ENCODE peak calls at places on chromosomes 3 and 15, in four cellular contexts. U, C, P and T are unnamed samples.

GRCh38 chr15:67779160-67780111 is 45.9 kb upstream of the SKOR1 start:
- DNase-seq in U (no peak), C (no peak), P (no peak), T (no peak)

GRCh38 chr3:198043149-198043548 is 83.1 kb downstream of the LMLN start:
- DNase-seq in U (no peak), C (no peak), P (no peak), T (no peak)

GRCh38 chr3:186361612-186362408 is at the start of gene DGKG:
- DNase-seq in U (no peak), C (peak), P (no peak), T (peak)

GRCh38 chr3:9945358-9945757 is 6.8 kb downstream of the PRRT3 start:
- DNase-seq in U (no peak), C (no peak), P (no peak), T (no peak)

GRCh38 chr3:72661115-72661457 is 187.2 kb downstream of the SHQ1 start:
- DNase-seq in U (peak), C (no peak), P (no peak), T (no peak)

GRCh38 chr15:85527907-85528306 is 147.5 kb downstream of the AKAP13 start:
- DNase-seq in U (peak), C (no peak), P (peak), T (no peak)

GRCh38 chr3:134605506-134605905 is 45.3 kb downstream of the KY start:
- DNase-seq in U (no peak), C (no peak), P (no peak), T (no peak)

GRCh38 chr3:189714991-189715961 is 84.1 kb downstream of the TP63 start:
- DNase-seq in U (peak), C (no peak), P (peak), T (no peak)

GRCh38 chr3:177538743-177539730 is 341.8 kb upstream of the TBL1XR1 start:
- DNase-seq in U (peak), C (no peak), P (peak), T (no peak)

GRCh38 chr3:51190199-51190598 is 194.9 kb upstream of the MANF start:
- DNase-seq in U (no peak), C (no peak), P (no peak), T (no peak)
- H4K91ac ChIP-seq in U (no peak), C (no peak), P (no peak), T (no peak)

GRCh38 chr15:96262097-96262496 is 68.4 kb upstream of the NR2F2 start:
- DNase-seq in U (peak), C (no peak), P (no peak), T (no peak)
- H4K91ac ChIP-seq in U (no peak), C (no peak), P (no peak), T (no peak)

DNA sequence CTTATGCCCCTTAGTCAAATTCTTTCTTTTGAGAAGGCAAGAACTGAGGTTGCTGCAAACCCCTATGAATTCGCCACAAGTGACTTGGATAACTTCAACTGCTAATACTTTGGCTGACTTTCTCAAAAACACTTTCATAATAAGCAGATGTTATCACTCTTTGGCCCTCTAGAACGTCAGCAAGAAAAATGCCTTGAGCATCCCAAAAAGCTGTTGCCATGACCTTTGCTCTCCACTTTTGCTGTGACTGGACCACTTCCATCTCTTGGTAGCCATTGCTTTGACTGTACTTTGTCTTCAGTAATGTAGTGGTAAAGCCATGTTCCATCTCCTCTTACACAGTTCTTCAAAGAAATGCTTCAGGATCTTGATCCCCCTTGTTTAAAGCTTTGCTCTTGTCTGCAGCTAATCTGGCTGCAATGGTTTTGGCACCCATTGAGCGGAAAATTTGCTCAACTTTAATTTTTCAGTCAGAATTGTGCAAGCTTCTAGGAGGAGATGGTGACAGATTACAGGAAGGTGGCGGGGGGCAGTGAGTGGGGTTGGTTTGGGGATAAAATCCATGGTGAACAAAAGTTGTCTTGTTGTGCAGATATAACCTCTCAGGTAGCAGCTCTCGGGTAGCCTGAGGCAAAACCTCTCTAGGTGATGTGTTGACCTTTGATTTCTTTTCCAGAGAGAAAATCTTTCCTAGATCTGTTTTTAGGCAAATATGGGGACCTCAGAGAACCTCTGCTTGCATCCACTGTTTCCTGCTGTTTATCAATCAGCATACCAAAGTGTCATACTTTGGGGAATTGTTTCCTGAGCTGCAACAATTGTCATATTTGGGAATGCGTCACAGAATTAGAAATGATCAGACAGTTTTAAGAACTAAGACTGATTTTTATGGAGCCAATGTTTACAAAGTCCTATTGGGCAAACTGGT is 83.6 kb downstream of the CCR1 start:
- DNase-seq in U (peak), C (no peak), P (no peak), T (no peak)
- H4K91ac ChIP-seq in U (no peak), C (no peak), P (no peak), T (no peak)

DNA sequence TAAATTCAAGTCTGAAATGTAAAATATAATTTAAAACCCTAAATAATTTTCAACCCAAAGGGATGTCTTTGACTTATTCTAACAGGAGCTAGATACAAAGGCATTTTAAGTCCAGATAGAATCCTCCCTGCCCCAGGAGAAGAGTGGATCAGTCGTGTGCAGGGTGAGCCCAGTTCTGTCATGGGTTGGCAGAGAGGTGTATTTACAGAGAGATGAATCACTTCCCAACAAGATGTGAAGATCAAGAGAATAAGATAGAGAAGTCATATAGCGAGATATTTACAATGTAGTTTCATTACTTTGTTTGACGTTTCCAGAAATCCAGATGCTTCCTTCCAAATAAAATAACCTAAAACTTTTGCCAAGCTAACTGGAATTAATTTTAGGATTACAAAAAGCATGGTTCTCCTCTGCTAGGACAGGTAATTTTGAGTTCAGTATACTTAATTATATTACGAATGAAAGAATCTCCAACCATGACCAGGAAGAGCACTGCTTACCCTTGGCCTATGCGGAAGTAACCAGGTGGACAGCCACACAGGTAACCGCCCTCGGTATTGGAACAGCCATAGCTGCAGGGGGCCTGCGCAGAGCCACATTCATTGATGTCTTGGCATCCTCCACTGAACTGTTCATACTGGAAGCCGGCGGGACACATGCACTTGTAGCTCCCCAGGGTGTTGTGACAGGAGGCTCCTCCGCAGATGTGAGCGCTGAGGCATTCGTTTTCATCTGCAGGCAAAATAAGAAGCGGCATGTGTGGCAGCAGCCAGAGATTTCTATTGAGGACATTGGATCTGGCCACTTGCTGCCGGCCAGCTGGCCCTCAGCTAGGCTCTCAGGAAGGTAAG is 84.0 kb downstream of the DUT start:
- DNase-seq in U (peak), C (no peak), P (no peak), T (no peak)
- H4K91ac ChIP-seq in U (no peak), C (no peak), P (no peak), T (no peak)

GRCh38 chr3:43413676-43414368 is 127.5 kb downstream of the SNRK start:
- DNase-seq in U (no peak), C (no peak), P (peak), T (no peak)

GRCh38 chr3:43411429-43411828 is 125.1 kb downstream of the SNRK start:
- DNase-seq in U (no peak), C (no peak), P (no peak), T (no peak)

GRCh38 chr3:43415088-43415487 is 128.7 kb downstream of the SNRK start:
- DNase-seq in U (no peak), C (no peak), P (no peak), T (no peak)

GRCh38 chr3:43418601-43419272 is 132.4 kb downstream of the SNRK start:
- DNase-seq in U (peak), C (no peak), P (no peak), T (no peak)

GRCh38 chr3:43417133-43417532 is 130.8 kb downstream of the SNRK start:
- DNase-seq in U (no peak), C (no peak), P (no peak), T (no peak)
- H4K91ac ChIP-seq in U (no peak), C (no peak), P (no peak), T (no peak)

GRCh38 chr15:89647191-89647851 is 7.9 kb downstream of the KIF7 start:
- DNase-seq in U (peak), C (peak), P (peak), T (peak)
- H4K91ac ChIP-seq in U (no peak), C (no peak), P (no peak), T (no peak)

GRCh38 chr15:89087830-89088604 is at the start of gene ABHD2:
- DNase-seq in U (peak), C (peak), P (peak), T (peak)
- H4K91ac ChIP-seq in U (peak), C (no peak), P (peak), T (no peak)

DNA sequence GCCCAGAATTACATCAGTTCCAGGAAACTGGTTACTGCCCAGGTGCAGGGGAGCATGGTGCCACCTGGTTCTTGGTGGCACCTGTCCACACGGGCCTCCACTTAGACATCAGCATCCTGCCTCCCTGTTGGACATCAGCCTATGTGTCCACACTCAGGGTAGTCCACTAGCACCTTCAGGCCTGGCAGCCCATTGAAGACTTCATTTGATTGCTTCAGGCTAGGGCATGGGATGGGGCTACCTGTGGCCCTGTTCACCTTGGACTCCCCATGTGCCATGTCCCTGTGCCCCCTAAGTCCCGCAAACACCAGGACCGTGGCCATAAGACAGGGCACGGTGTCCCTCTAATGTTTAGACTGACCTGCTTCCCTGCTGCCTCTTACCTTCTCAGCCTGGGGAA is 30.9 kb downstream of the CYP8B1 start:
- DNase-seq in U (no peak), C (no peak), P (no peak), T (no peak)
- H4K91ac ChIP-seq in U (no peak), C (no peak), P (no peak), T (no peak)

DNA sequence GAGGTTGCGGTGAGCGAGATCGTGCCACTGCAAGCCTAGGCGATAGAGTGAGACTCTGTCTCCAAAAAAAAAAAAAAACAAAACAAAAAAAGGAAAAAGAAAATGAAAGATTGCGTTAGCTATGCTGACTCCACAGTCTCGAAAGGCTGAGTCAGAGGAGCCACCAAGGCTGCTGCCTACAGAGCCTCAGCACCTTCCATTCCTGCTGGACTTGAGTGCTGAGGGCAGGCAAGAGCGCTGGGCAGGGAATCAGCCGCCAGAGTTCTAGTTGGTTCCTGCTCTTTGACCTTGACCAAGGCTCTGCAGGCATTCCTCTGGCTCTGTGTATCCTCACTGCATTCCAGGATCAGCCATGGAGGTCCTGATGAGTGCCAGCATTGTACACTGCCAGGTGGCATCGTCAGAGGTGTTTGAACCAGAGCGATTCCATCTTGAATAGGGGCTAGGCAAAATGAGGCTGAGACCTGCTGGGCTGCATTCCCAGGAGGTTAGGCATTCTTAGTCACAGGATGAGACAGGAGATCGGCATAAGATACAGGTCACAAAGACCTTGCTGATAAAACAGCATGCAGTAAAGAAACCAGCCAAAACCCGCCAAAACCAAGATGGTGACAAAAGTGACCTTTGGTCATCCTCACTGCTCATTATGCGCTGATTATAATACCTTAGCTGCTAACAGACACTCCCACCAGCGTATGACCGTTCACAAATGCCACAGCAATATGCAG is 5.9 kb downstream of the MESP2 start:
- DNase-seq in U (peak), C (no peak), P (peak), T (peak)
- H4K91ac ChIP-seq in U (no peak), C (no peak), P (no peak), T (no peak)

GRCh38 chr3:150603888-150604319 is 783 bp downstream of the SELENOT start:
- DNase-seq in U (no peak), C (peak), P (no peak), T (no peak)
- H4K91ac ChIP-seq in U (peak), C (no peak), P (no peak), T (no peak)